ENCODE peak calls at places on chromosomes 12 and 14, in seven cellular contexts. F, J, X, V, K, E and I are unnamed samples.

GRCh38 chr12:14841761-14842160 is 1.6 kb downstream of the ART4 start:
- DNase-seq in F (no peak), K (peak; percentile 56), J (no peak), X (no peak), E (no peak), V (peak; percentile 63), I (peak; percentile 84)

GRCh38 chr14:65255583-65256443 is 153.5 kb upstream of the MAX start:
- DNase-seq in J (no peak), V (peak; percentile 26), E (peak; percentile 63), X (peak; percentile 96), F (peak; percentile 67), K (no peak), I (peak; percentile 16)

GRCh38 chr14:55129428-55130193 is 559 bp downstream of the LGALS3 start:
- DNase-seq in F (peak; percentile 81), J (no peak), X (peak; percentile 65), K (peak; percentile 75), E (peak; percentile 53), V (peak; percentile 70), I (peak; percentile 73)

GRCh38 chr14:68797180-68797670 is 4.4 kb upstream of the ZFP36L1 start:
- DNase-seq in K (no peak), F (no peak), J (no peak), X (peak; percentile 89), V (no peak), E (peak; percentile 45), I (no peak)

GRCh38 chr12:64256166-64256800 is 34.2 kb upstream of the KICS2 start:
- DNase-seq in V (peak; percentile 85), J (peak; percentile 33), K (no peak), X (no peak), F (no peak), E (peak; percentile 77), I (peak; percentile 76)

GRCh38 chr12:64892561-64892960 is 68.1 kb downstream of the TBC1D30 start:
- DNase-seq in K (no peak), V (no peak), E (no peak), J (no peak), F (no peak), X (no peak), I (no peak)

GRCh38 chr12:74120644-74121043 is 417.0 kb upstream of the ATXN7L3B start:
- DNase-seq in X (no peak), K (no peak), F (no peak), J (no peak), V (no peak), E (no peak), I (no peak)

GRCh38 chr12:85278598-85279448 is 1.2 kb upstream of the ALX1 start:
- DNase-seq in K (no peak), F (peak; percentile 32), E (peak; percentile 13), V (no peak), J (no peak), X (peak; percentile 42), I (no peak)

GRCh38 chr14:49975286-49975685 is 82.4 kb downstream of the ARF6 start:
- DNase-seq in X (no peak), K (no peak), E (no peak), V (peak; percentile 90), J (peak; percentile 80), F (no peak), I (peak; percentile 62)

GRCh38 chr14:42140001-42140400 is 533.3 kb downstream of the LRFN5 start:
- DNase-seq in X (no peak), V (peak; percentile 6), E (no peak), K (no peak), F (no peak), J (no peak), I (no peak)

GRCh38 chr14:54325766-54326165 is 71.0 kb upstream of the CDKN3 start:
- DNase-seq in E (no peak), X (no peak), F (no peak), K (no peak), V (no peak), J (no peak), I (no peak)

GRCh38 chr12:42474391-42474790 is 115.2 kb downstream of the PRICKLE1 start:
- DNase-seq in E (no peak), F (no peak), V (peak; percentile 52), K (no peak), J (peak; percentile 25), X (no peak), I (peak; percentile 57)

GRCh38 chr12:108381793-108382436 is 42.8 kb upstream of the CMKLR1 start:
- DNase-seq in J (no peak), F (no peak), E (peak; percentile 84), X (peak; percentile 61), V (peak; percentile 3), K (no peak), I (peak; percentile 43)

GRCh38 chr12:113190761-113191160 is 5.2 kb downstream of the RITA1 start:
- DNase-seq in F (no peak), K (no peak), E (peak; percentile 56), J (no peak), V (peak; percentile 30), X (peak; percentile 74), I (peak; percentile 49)

GRCh38 chr12:29242921-29243431 is 93.9 kb downstream of the FAR2 start:
- DNase-seq in K (no peak), F (peak; percentile 59), X (no peak), V (no peak), E (no peak), J (no peak), I (no peak)

GRCh38 chr12:30286345-30286926 is 409.2 kb downstream of the IPO8 start:
- DNase-seq in V (peak; percentile 68), F (no peak), X (no peak), K (no peak), J (peak; percentile 1), E (peak; percentile 48), I (peak; percentile 59)
- TF ChIP-seq CTCF in V (peak; percentile 77), F (peak; percentile 29), X (peak; percentile 82), K (peak; percentile 61), J (peak; percentile 26), E (peak; percentile 73), I (peak; percentile 63)

GRCh38 chr14:75985618-75986438 is at the start of gene IFT43:
- DNase-seq in X (peak; percentile 84), E (peak; percentile 87), J (no peak), F (peak; percentile 97), K (peak; percentile 94), V (peak; percentile 76), I (peak; percentile 85)
- TF ChIP-seq CTCF in X (no peak), E (no peak), J (no peak), F (no peak), K (no peak), V (no peak), I (no peak)

DNA sequence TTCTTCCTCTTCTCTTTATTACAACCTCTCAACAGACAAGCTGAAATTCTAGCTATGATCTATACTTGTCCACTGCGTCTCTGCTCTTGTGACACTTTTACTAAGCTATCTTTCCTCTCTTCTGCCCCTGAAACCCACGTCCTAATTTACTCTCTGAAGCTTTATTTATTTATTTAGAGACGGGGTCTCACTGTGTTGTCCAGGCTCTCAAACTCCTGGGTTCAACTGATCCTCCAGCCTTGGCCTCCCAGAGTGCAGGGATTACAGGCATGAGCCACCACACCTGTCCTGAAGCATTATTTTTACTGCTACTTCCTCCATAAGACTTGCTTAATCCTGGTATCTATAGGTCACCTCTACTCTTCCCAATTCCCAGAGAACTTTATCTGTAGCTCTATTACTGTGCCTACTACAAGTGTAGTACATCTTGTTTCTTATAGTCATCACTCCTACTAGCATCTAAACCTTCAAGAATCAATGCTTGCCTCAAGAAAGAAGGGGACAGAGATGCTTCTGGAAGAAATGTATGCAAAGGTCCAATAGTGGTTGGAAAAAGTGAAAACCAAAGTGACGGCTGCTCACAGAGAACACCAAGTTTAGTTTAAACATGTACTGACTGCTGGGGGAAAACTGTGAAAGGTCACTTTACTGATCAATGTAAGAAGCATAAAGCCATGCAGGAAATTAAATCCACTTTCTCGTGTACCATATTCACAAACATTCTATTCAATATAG is 61.3 kb downstream of the MED13L start:
- DNase-seq in K (no peak), V (no peak), F (no peak), J (no peak), E (no peak), X (no peak), I (no peak)
- TF ChIP-seq CTCF in K (no peak), V (no peak), F (no peak), J (no peak), E (no peak), X (no peak), I (no peak)

GRCh38 chr14:33480589-33481184 is 470.2 kb downstream of the EGLN3 start:
- DNase-seq in V (no peak), X (no peak), E (peak; percentile 37), K (no peak), F (no peak), J (no peak), I (no peak)

GRCh38 chr14:33469898-33470297 is 481.0 kb downstream of the EGLN3 start:
- DNase-seq in F (no peak), V (no peak), E (no peak), X (no peak), J (no peak), K (no peak), I (no peak)

GRCh38 chr14:33477752-33478151 is 473.1 kb downstream of the EGLN3 start:
- DNase-seq in F (no peak), K (no peak), E (peak; percentile 75), J (no peak), X (no peak), V (no peak), I (no peak)

DNA sequence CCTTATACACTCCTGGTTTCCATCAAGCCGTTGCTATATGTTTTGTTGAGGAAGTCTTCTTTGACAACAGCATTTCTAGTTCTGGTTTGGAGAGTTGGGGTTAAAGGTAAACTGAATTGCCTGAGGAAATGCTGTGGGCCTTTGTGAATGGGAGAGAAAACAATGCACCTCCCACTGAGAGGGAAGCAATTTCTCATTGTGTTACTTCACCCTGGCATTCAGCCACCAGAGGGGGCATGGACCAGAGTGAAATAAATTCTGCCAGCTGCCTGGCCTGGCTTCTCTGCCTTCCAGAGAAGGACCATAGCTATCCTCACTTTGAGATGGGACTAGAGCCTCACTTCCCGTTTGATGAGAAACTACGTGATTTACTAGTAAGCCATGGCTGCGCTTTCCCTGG is 475.3 kb downstream of the EGLN3 start:
- DNase-seq in F (no peak), X (peak; percentile 86), K (no peak), J (peak; percentile 21), V (peak; percentile 18), E (peak; percentile 95), I (peak; percentile 81)
- TF ChIP-seq CTCF in F (peak; percentile 21), X (peak; percentile 80), K (peak; percentile 40), J (peak; percentile 45), V (no peak), E (peak; percentile 70), I (peak; percentile 37)

GRCh38 chr14:38210587-38211257 is 3.0 kb downstream of the SSTR1 start:
- DNase-seq in X (no peak), J (no peak), V (peak; percentile 36), K (peak; percentile 15), E (peak; percentile 69), F (no peak), I (no peak)
- TF ChIP-seq CTCF in X (peak; percentile 45), J (peak; percentile 38), V (peak; percentile 35), K (peak; percentile 37), E (peak; percentile 42), F (peak; percentile 19), I (no peak)

GRCh38 chr12:122133192-122133950 is 40.6 kb downstream of the IL31 start:
- DNase-seq in X (peak; percentile 73), V (no peak), K (no peak), J (no peak), E (no peak), F (no peak), I (no peak)
- TF ChIP-seq CTCF in X (peak; percentile 41), V (no peak), K (no peak), J (no peak), E (peak; percentile 13), F (no peak), I (no peak)